ENCODE peak calls at places on chromosomes 3 and 15, in six cellular contexts. T, D, F, S, C and P are unnamed samples. For H3K27me3 and H3K36me3, the result is how much of the 10 kb centered on the place peaks cover.

GRCh38 chr15:77816983-77817382 is 184.3 kb upstream of the LINGO1 start:
- DNase-seq in C (no peak), D (no peak), F (no peak), S (no peak), T (no peak), P (no peak)

GRCh38 chr3:78086150-78086549 is 1046.3 kb downstream of the ROBO2 start:
- DNase-seq in S (no peak), C (no peak), F (no peak), T (no peak), D (no peak), P (peak)

GRCh38 chr3:192899540-192899982 is 18.1 kb downstream of the MB21D2 start:
- DNase-seq in S (no peak), D (no peak), T (no peak), F (no peak), C (no peak), P (no peak)

GRCh38 chr15:51856714-51857380 is 27.4 kb downstream of the TMOD3 start:
- DNase-seq in S (no peak), F (no peak), C (no peak), D (no peak), T (no peak), P (no peak)

GRCh38 chr15:67091073-67091965 is 25.9 kb downstream of the SMAD3 start:
- DNase-seq in S (peak), C (peak), F (peak), T (no peak), D (peak), P (peak)

GRCh38 chr15:91572110-91572509 is 281.4 kb upstream of the SLCO3A1 start:
- DNase-seq in T (no peak), S (no peak), F (no peak), D (no peak), C (no peak), P (peak)

GRCh38 chr15:40430271-40430805 is 10.4 kb upstream of the BAHD1 start:
- DNase-seq in T (peak), S (no peak), F (no peak), D (peak), C (no peak), P (no peak)

GRCh38 chr15:64699767-64700388 is 75.5 kb downstream of the RBPMS2 start:
- DNase-seq in D (no peak), C (no peak), S (peak), T (peak), F (peak), P (peak)

GRCh38 chr15:91694829-91695205 is 158.7 kb upstream of the SLCO3A1 start:
- DNase-seq in C (no peak), T (peak), S (no peak), D (peak), F (no peak), P (peak)

GRCh38 chr15:66039117-66039860 is 170.0 kb downstream of the RAB11A start:
- DNase-seq in F (no peak), D (no peak), C (no peak), S (no peak), T (no peak), P (peak)

GRCh38 chr15:46344906-46345305 is 710.1 kb downstream of the SQOR start:
- DNase-seq in T (no peak), S (no peak), C (no peak), D (no peak), F (no peak), P (no peak)

GRCh38 chr15:89964555-89964954 is 36.6 kb upstream of the ZNF710 start:
- DNase-seq in S (no peak), C (no peak), D (peak), F (no peak), T (no peak), P (no peak)

GRCh38 chr3:59408047-59408624 is 358.3 kb upstream of the CFAP20DC start:
- DNase-seq in C (no peak), S (no peak), D (no peak), F (no peak), T (no peak), P (no peak)

GRCh38 chr15:101049856-101050646 is 130.9 kb downstream of the LRRK1 start:
- DNase-seq in T (no peak), C (no peak), D (peak), S (no peak), F (peak), P (no peak)

GRCh38 chr15:71916834-71917233 is 106.5 kb downstream of the NR2E3 start:
- DNase-seq in T (no peak), S (no peak), F (no peak), D (no peak), C (no peak), P (no peak)

GRCh38 chr15:91944334-91944733 is 90.8 kb downstream of the SLCO3A1 start:
- DNase-seq in T (no peak), F (no peak), D (no peak), S (no peak), C (no peak), P (no peak)

GRCh38 chr15:40441012-40441735 is 421 bp downstream of the BAHD1 start:
- DNase-seq in D (no peak), C (no peak), F (peak), T (no peak), S (no peak), P (no peak)

GRCh38 chr15:83918011-83918410 is 264.1 kb downstream of the ADAMTSL3 start:
- DNase-seq in F (no peak), T (no peak), D (no peak), C (no peak), S (no peak), P (no peak)

GRCh38 chr3:158768881-158769518 is 32.9 kb upstream of the MFSD1 start:
- DNase-seq in F (no peak), C (peak), D (no peak), T (peak), S (no peak), P (peak)

GRCh38 chr15:58510715-58511465 is 79.1 kb downstream of the LIPC start:
- DNase-seq in C (no peak), T (no peak), F (no peak), D (no peak), S (no peak), P (peak)
- H3K27me3 ChIP-seq in C (under half), T (under half), F (under half), D (under half), S (under half), P (under half)

GRCh38 chr3:111252795-111253194 is 181.2 kb downstream of the NECTIN3 start:
- DNase-seq in F (peak), S (no peak), T (peak), D (peak), C (no peak), P (peak)
- TF ChIP-seq CTCF in F (no peak), S (no peak), T (no peak), D (no peak), C (no peak), P (no peak)

GRCh38 chr3:45397754-45398153 is 9.4 kb downstream of the LARS2 start:
- DNase-seq in S (no peak), T (no peak), D (no peak), C (no peak), F (no peak), P (no peak)
- H3K36me3 ChIP-seq in S (half or more), T (under half), D (under half), C (under half), F (half or more), P (under half)

GRCh38 chr3:12316253-12316652 is 27.4 kb downstream of the PPARG start:
- DNase-seq in T (no peak), F (no peak), S (no peak), C (no peak), D (no peak), P (no peak)

GRCh38 chr3:12323237-12323636 is 34.4 kb downstream of the PPARG start:
- DNase-seq in S (no peak), T (no peak), F (no peak), D (no peak), C (no peak), P (no peak)

GRCh38 chr3:12316721-12317351 is 28.0 kb downstream of the PPARG start:
- DNase-seq in C (no peak), F (no peak), D (no peak), S (no peak), T (no peak), P (no peak)

GRCh38 chr3:12317914-12318313 is 29.0 kb downstream of the PPARG start:
- DNase-seq in S (no peak), D (no peak), C (no peak), F (no peak), T (no peak), P (no peak)

GRCh38 chr3:12318758-12319621 is 30.1 kb downstream of the PPARG start:
- DNase-seq in C (no peak), S (no peak), T (no peak), F (no peak), D (no peak), P (peak)
- H3K27me3 ChIP-seq in C (under half), S (under half), T (under half), F (under half), D (under half), P (under half)

GRCh38 chr15:53522878-53523455 is 236.5 kb downstream of the WDR72 start:
- DNase-seq in C (peak), S (no peak), T (no peak), F (no peak), D (no peak), P (no peak)
- TF ChIP-seq CTCF in C (no peak), S (no peak), T (no peak), F (no peak), D (no peak), P (no peak)

GRCh38 chr3:9395570-9396300 is 1.7 kb upstream of the SETD5 start:
- DNase-seq in T (no peak), S (no peak), C (no peak), D (no peak), F (no peak), P (no peak)
- H3K36me3 ChIP-seq in T (under half), S (under half), C (under half), D (under half), F (under half), P (under half)

DNA sequence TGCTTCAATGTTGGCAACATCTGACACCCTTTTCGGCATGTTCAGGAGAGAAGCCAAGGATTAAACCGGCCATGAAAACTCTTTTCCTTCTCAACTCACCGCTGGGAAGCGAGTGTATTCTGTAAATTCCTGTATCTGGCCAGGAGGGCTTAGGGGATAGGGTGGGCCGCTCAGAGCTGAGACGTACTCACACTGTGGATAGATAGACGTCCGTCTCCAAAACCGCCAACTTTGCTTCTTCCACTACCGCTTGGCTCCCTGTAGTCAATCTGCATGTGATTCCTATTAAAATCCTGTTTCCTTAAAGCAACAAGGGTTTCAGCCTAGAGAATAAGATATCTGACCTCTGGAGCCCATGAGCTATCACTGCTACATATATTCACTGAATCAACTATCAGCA is 439.1 kb upstream of the ARRDC4 start:
- DNase-seq in S (no peak), D (no peak), F (no peak), T (no peak), C (no peak), P (no peak)
- H3K27me3 ChIP-seq in S (under half), D (under half), F (under half), T (under half), C (under half), P (under half)

DNA sequence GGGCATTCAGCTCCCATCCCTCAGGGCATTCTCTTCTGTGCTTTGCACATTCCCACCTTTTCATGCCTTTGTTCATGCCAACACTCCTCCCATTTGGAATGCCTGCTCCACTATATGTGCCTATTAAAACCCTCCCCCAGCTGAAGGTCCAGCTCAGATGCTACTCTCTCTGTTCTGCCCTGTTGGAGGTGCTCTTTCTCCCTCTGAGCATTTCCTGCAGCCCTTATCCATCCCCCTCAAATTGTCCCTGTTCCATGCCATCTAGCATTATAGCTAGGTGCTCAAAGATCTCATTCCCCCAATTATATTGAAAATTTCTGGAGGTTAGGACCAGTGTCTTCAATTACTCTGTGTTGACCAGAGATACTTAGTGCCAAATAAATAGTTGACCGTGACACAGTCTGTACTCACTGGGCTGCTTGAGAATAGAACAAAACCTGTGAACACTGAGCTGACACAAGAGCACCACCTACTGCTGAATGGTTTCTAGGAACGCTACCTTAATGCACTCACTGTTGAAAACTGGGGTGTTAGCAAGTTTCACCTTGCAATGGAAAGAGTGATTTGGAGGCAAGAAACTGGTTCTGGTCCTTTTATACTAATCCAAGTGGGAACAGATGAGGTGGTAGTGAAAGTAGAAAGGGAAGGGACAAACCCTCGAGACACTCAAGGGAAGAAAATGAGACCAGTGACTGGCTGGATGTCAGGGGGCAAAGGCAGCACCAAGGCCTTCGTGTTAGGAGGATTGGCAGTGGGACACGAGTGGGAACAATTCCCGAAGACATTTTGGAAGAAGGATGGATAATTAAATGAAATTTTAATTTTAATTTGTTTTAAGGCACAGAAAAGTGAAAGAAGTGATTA is 289.8 kb upstream of the ROPN1 start:
- DNase-seq in D (peak), S (no peak), C (no peak), T (peak), F (no peak), P (peak)
- TF ChIP-seq CTCF in D (peak), S (peak), C (peak), T (peak), F (peak), P (peak)

DNA sequence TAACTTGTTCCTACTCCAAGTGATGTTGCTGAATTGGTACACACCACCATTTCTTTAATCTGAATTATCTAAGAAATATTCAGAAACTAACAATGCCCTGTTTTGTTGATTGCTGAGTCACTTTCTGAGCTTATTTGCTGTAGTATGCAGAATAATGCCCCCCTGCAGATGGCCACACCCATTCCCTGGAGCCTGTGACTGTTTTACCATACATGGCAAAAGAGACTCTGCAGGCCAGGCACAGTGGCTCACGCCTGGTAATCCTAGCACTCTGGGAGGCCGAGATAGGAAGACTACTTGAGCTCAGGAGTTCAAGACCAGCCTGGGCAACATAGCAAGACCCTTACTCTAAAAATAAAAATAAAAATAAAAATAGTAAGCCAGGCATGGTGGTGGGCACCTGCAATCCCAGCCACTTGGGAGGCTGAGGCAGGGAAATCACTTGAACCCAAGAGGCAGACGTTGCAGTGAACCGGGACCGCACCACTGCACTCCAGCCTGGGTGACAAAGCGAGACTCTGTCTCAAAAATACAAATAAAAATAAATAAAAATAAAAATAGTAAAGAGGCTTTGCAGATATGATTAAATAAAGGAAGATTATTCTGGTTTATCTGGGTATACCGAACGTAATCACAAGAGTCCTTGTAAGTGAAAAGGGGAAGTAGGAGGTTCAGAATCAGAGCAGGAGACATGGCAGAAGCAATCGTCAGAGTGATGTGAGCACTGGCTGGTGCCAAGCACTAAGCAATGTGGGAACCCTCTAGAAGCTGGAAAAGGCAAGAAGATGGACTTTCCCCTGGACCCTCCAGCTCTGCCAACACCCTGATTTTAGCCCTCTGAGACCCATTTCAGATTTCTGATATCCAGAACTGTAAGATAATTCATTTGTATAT is 19.0 kb downstream of the PCYT1A start:
- DNase-seq in T (no peak), S (no peak), D (no peak), F (no peak), C (no peak), P (peak)
- H3K36me3 ChIP-seq in T (under half), S (half or more), D (under half), F (under half), C (under half), P (under half)

GRCh38 chr15:70447081-70447480 is 316.3 kb downstream of the UACA start:
- DNase-seq in S (no peak), T (no peak), D (no peak), F (peak), C (no peak), P (no peak)

GRCh38 chr15:70450142-70450443 is 313.3 kb downstream of the UACA start:
- DNase-seq in S (no peak), C (no peak), D (no peak), T (no peak), F (no peak), P (no peak)

GRCh38 chr15:70447511-70447910 is 315.8 kb downstream of the UACA start:
- DNase-seq in F (no peak), T (no peak), C (no peak), D (no peak), S (no peak), P (no peak)

GRCh38 chr15:70447927-70448698 is 315.2 kb downstream of the UACA start:
- DNase-seq in F (peak), T (no peak), C (no peak), S (peak), D (peak), P (no peak)

GRCh38 chr15:70449311-70450141 is 313.8 kb downstream of the UACA start:
- DNase-seq in T (no peak), F (no peak), C (no peak), S (no peak), D (no peak), P (no peak)
- H3K27me3 ChIP-seq in T (under half), F (under half), C (under half), S (half or more), D (under half), P (under half)